ENCODE peak calls at places on chromosomes 6 and 20, in five cellular contexts. S, W, I, L and Z are unnamed samples.

GRCh38 chr6:138115877-138116660 is 8.8 kb upstream of the PERP start:
- DNase-seq in S (no peak), W (peak), I (peak), L (no peak), Z (peak)

GRCh38 chr6:129516005-129516404 is 194.0 kb downstream of the ARHGAP18 start:
- DNase-seq in S (no peak), W (no peak), I (no peak), L (no peak), Z (no peak)

GRCh38 chr20:40431611-40432010 is 257.4 kb downstream of the MAFB start:
- DNase-seq in S (no peak), W (no peak), I (no peak), L (no peak), Z (peak)

GRCh38 chr6:7630792-7631191 is 40.8 kb downstream of the SNRNP48 start:
- DNase-seq in S (peak), W (no peak), I (no peak), L (no peak), Z (no peak)

GRCh38 chr6:1527098-1527497 is 82.6 kb upstream of the FOXC1 start:
- DNase-seq in S (peak), W (no peak), I (no peak), L (no peak), Z (no peak)

GRCh38 chr6:170210026-170210390 is 80.9 kb downstream of the DLL1 start:
- DNase-seq in S (no peak), W (no peak), I (no peak), L (no peak), Z (no peak)

GRCh38 chr6:82144007-82144851 is 103.3 kb downstream of the IBTK start:
- DNase-seq in S (no peak), W (peak), I (no peak), L (no peak), Z (peak)

GRCh38 chr6:66390393-66390792 is 683.4 kb upstream of the EYS start:
- DNase-seq in S (no peak), W (no peak), I (no peak), L (no peak), Z (no peak)

GRCh38 chr20:45087814-45088213 is 13.1 kb downstream of the KCNS1 start:
- DNase-seq in S (no peak), W (no peak), I (no peak), L (no peak), Z (no peak)

GRCh38 chr20:41408986-41409385 is 42.4 kb upstream of the EMILIN3 start:
- DNase-seq in S (no peak), W (no peak), I (no peak), L (no peak), Z (no peak)

GRCh38 chr20:6492396-6493055 is 275.0 kb upstream of the BMP2 start:
- DNase-seq in S (peak), W (peak), I (peak), L (no peak), Z (no peak)

GRCh38 chr20:10784337-10785183 is 110.8 kb upstream of the JAG1 start:
- DNase-seq in S (no peak), W (peak), I (no peak), L (no peak), Z (no peak)

GRCh38 chr20:10603971-10604864 is 69.6 kb downstream of the JAG1 start:
- DNase-seq in S (no peak), W (peak), I (peak), L (no peak), Z (peak)

GRCh38 chr20:36097331-36097730 is 57.2 kb upstream of the EPB41L1 start:
- DNase-seq in S (no peak), W (no peak), I (no peak), L (no peak), Z (peak)

GRCh38 chr6:137870744-137871247 is 3.7 kb downstream of the TNFAIP3 start:
- DNase-seq in S (no peak), W (peak), I (no peak), L (no peak), Z (no peak)

GRCh38 chr20:60269571-60270162 is 311.4 kb downstream of the CDH26 start:
- DNase-seq in S (no peak), W (no peak), I (no peak), L (no peak), Z (no peak)

GRCh38 chr6:168581236-168581635 is 140.3 kb downstream of the SMOC2 start:
- DNase-seq in S (no peak), W (no peak), I (no peak), L (peak), Z (no peak)

GRCh38 chr6:47519279-47519678 is 41.7 kb downstream of the CD2AP start:
- DNase-seq in S (no peak), W (no peak), I (no peak), L (no peak), Z (no peak)

GRCh38 chr6:39102821-39103136 is 12.2 kb downstream of the SAYSD1 start:
- DNase-seq in S (no peak), W (no peak), I (no peak), L (no peak), Z (no peak)

GRCh38 chr6:73797861-73798260 is 101.9 kb downstream of the CD109 start:
- DNase-seq in S (no peak), W (peak), I (no peak), L (no peak), Z (no peak)

GRCh38 chr6:107331409-107332386 is 127.7 kb downstream of the PDSS2 start:
- DNase-seq in S (no peak), W (no peak), I (no peak), L (no peak), Z (peak)

GRCh38 chr20:21513181-21513663 is 642 bp downstream of the NKX2-2 start:
- DNase-seq in S (peak), W (no peak), I (no peak), L (peak), Z (no peak)

GRCh38 chr6:52262620-52263344 is 18.5 kb upstream of the IL17F start:
- DNase-seq in S (no peak), W (no peak), I (no peak), L (no peak), Z (no peak)

GRCh38 chr20:64035066-64035932 is 683 bp upstream of the C20orf204 start:
- DNase-seq in S (no peak), W (no peak), I (no peak), L (no peak), Z (no peak)

GRCh38 chr6:167980911-167981310 is 16.6 kb upstream of the KIF25 start:
- DNase-seq in S (no peak), W (peak), I (no peak), L (no peak), Z (no peak)

GRCh38 chr6:158785036-158785435 is 34.1 kb downstream of the EZR start:
- DNase-seq in S (no peak), W (no peak), I (no peak), L (no peak), Z (no peak)

GRCh38 chr6:77880501-77880900 is 227.7 kb downstream of the MEI4 start:
- DNase-seq in S (no peak), W (peak), I (no peak), L (no peak), Z (peak)

GRCh38 chr6:156423075-156423474 is 354.1 kb upstream of the ARID1B start:
- DNase-seq in S (no peak), W (peak), I (no peak), L (no peak), Z (no peak)

GRCh38 chr6:101722991-101723579 is 329.6 kb downstream of the GRIK2 start:
- DNase-seq in S (no peak), W (peak), I (no peak), L (no peak), Z (peak)

GRCh38 chr6:51199272-51199671 is 380.6 kb downstream of the TFAP2B start:
- DNase-seq in S (no peak), W (no peak), I (no peak), L (no peak), Z (no peak)

GRCh38 chr6:90219168-90219985 is 77.3 kb downstream of the BACH2 start:
- DNase-seq in S (no peak), W (peak), I (peak), L (no peak), Z (peak)

GRCh38 chr20:61253264-61253639 is 1.2 kb downstream of the CDH4 start:
- DNase-seq in S (peak), W (peak), I (peak), L (peak), Z (no peak)

DNA sequence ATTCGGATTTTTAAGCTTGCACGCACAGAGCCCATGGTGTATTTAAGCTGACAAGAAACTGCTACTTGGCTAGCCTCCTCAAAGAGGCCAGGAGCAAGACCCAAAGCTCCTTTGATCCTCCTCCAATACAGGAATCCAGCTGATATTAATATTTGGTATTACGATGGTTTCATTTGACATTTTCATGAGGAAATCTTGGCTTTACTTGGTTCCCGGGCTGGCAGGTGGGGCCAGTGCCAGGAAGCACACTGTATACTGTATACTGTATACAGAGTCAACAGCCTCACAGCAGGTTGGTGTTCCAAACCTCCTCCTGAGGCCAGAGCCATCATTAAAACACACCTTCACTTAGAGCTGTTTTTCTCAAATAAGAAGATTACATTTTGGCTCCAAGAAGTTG is 138.2 kb upstream of the ARMC2 start:
- DNase-seq in S (no peak), W (no peak), I (no peak), L (no peak), Z (no peak)
- H2AFZ ChIP-seq in S (no peak), W (no peak), I (no peak), L (no peak), Z (no peak)

GRCh38 chr6:150058986-150059385 is 9.9 kb downstream of the ULBP3 start:
- DNase-seq in S (no peak), W (no peak), I (no peak), L (no peak), Z (no peak)

GRCh38 chr6:150056156-150056555 is 12.8 kb downstream of the ULBP3 start:
- DNase-seq in S (no peak), W (no peak), I (no peak), L (no peak), Z (no peak)

GRCh38 chr6:150058231-150058792 is 10.6 kb downstream of the ULBP3 start:
- DNase-seq in S (no peak), W (no peak), I (no peak), L (no peak), Z (no peak)

GRCh38 chr6:150056916-150057315 is 12.0 kb downstream of the ULBP3 start:
- DNase-seq in S (no peak), W (no peak), I (no peak), L (no peak), Z (no peak)

DNA sequence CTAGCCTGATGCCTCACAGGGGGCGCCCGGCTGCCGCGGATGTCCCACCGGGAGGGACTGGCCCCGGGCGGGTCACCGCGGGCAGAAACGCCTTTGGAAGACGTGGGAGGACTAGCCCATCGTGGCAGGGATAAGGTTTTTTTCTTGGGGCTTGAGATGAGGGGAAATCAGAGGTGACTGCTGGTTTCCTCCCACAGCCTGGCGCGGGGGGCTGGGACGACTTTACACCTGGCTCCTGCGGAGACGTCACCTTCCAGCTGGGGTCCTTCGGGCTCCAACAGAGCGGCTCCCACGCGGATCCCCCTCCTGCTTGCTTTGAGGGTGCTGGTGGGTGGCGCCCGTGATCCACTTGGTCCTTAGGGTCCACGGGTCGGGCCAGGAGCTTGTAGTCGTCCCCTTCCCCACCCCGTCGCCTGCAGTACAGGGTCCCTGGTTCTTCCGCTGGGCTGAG is 11.4 kb downstream of the ULBP3 start:
- DNase-seq in S (no peak), W (no peak), I (no peak), L (no peak), Z (no peak)
- H2BK12ac ChIP-seq in S (no peak), W (no peak), I (no peak), L (no peak), Z (no peak)

GRCh38 chr20:38369387-38369786 is 23.1 kb downstream of the LBP start:
- DNase-seq in S (no peak), W (no peak), I (no peak), L (no peak), Z (no peak)
- H2AFZ ChIP-seq in S (peak), W (no peak), I (peak), L (peak), Z (peak)

DNA sequence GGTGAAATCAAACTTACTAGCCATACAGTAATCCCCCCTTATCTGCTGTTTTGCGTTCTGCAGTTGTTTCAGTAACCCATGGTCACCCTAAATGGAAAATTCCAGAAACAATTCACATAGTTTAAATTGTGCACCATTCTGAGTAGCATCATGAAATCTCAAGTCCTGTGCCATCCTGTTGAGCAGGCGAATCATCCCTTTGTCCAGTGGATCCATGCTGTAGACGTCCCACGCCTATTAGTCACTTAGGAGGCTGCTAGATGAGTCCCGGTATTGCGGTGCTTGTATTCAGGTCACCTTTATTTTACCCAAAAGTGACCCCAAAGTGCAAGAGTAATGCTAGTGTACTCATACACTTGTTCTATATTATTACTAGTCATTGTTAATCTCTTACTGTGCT is 46.4 kb downstream of the HECA start:
- DNase-seq in S (no peak), W (no peak), I (no peak), L (no peak), Z (no peak)
- H2BK12ac ChIP-seq in S (no peak), W (no peak), I (no peak), L (no peak), Z (no peak)

GRCh38 chr6:43205849-43206248 is 23.4 kb downstream of the DNPH1 start:
- DNase-seq in S (no peak), W (no peak), I (no peak), L (no peak), Z (no peak)
- H2AFZ ChIP-seq in S (no peak), W (no peak), I (no peak), L (no peak), Z (no peak)